ENCODE peak calls at places on chromosomes 11 and 22, in five cellular contexts. One of them, this sample, is unnamed.

GRCh38 chr11:6206456-6207180 is 1.3 kb downstream of the C11orf42 start:
- DNase-seq in K562: no peak
- DNase-seq in H1: no peak
- DNase-seq in HepG2: no peak
- DNase-seq in HCT116: no peak
- DNase-seq in this sample: no peak

GRCh38 chr11:119107538-119108150 is 500 bp downstream of the C2CD2L start:
- DNase-seq in H1: no peak
- DNase-seq in K562: peak
- DNase-seq in HCT116: no peak
- DNase-seq in HepG2: no peak
- DNase-seq in this sample: no peak

GRCh38 chr22:37896181-37896592 is 9.9 kb upstream of the MICALL1 start:
- DNase-seq in HepG2: peak
- DNase-seq in K562: no peak
- DNase-seq in H1: no peak
- DNase-seq in HCT116: no peak
- DNase-seq in this sample: no peak

GRCh38 chr11:63909621-63910506 is 7.1 kb downstream of the RCOR2 start:
- DNase-seq in HepG2: no peak
- DNase-seq in H1: no peak
- DNase-seq in K562: no peak
- DNase-seq in HCT116: no peak
- DNase-seq in this sample: no peak

GRCh38 chr11:12725863-12726666 is 51.8 kb downstream of the TEAD1 start:
- DNase-seq in HCT116: peak
- DNase-seq in HepG2: no peak
- DNase-seq in H1: no peak
- DNase-seq in K562: peak
- DNase-seq in this sample: no peak

GRCh38 chr11:95081412-95081811 is 8.2 kb upstream of the ENDOD1 start:
- DNase-seq in K562: no peak
- DNase-seq in HCT116: no peak
- DNase-seq in HepG2: no peak
- DNase-seq in H1: no peak
- DNase-seq in this sample: peak

GRCh38 chr11:5300246-5300645 is 1.5 kb downstream of the OR51B4 start:
- DNase-seq in HCT116: no peak
- DNase-seq in H1: no peak
- DNase-seq in K562: no peak
- DNase-seq in HepG2: no peak
- DNase-seq in this sample: no peak

GRCh38 chr11:120540744-120541143 is 29.2 kb downstream of the GRIK4 start:
- DNase-seq in HepG2: peak
- DNase-seq in H1: no peak
- DNase-seq in HCT116: no peak
- DNase-seq in K562: no peak
- DNase-seq in this sample: no peak

GRCh38 chr22:49933236-49933921 is 14.9 kb downstream of the CRELD2 start:
- DNase-seq in HepG2: no peak
- DNase-seq in H1: no peak
- DNase-seq in K562: no peak
- DNase-seq in HCT116: no peak
- DNase-seq in this sample: no peak

GRCh38 chr11:121236115-121237001 is 56.2 kb upstream of the SC5D start:
- DNase-seq in HCT116: no peak
- DNase-seq in H1: no peak
- DNase-seq in HepG2: no peak
- DNase-seq in K562: no peak
- DNase-seq in this sample: no peak

GRCh38 chr22:26942301-26942927 is 285.0 kb downstream of the MIAT start:
- DNase-seq in H1: no peak
- DNase-seq in K562: no peak
- DNase-seq in HepG2: no peak
- DNase-seq in HCT116: no peak
- DNase-seq in this sample: no peak

GRCh38 chr11:102868359-102868758 is 6.4 kb downstream of the MMP12 start:
- DNase-seq in HepG2: no peak
- DNase-seq in K562: no peak
- DNase-seq in H1: no peak
- DNase-seq in HCT116: no peak
- DNase-seq in this sample: no peak

GRCh38 chr11:73262851-73263495 is 9.2 kb upstream of the P2RY6 start:
- DNase-seq in H1: no peak
- DNase-seq in HCT116: no peak
- DNase-seq in K562: no peak
- DNase-seq in HepG2: no peak
- DNase-seq in this sample: no peak

GRCh38 chr11:62540804-62541671 is 5.6 kb downstream of the AHNAK start:
- DNase-seq in HCT116: no peak
- DNase-seq in H1: no peak
- DNase-seq in HepG2: no peak
- DNase-seq in K562: no peak
- DNase-seq in this sample: no peak

GRCh38 chr22:28410050-28410816 is 269.4 kb downstream of the TTC28 start:
- DNase-seq in HCT116: no peak
- DNase-seq in H1: no peak
- DNase-seq in HepG2: no peak
- DNase-seq in K562: no peak
- DNase-seq in this sample: no peak

GRCh38 chr22:48808038-48808960 is 1019.4 kb downstream of the BRD1 start:
- DNase-seq in HCT116: no peak
- DNase-seq in HepG2: no peak
- DNase-seq in H1: no peak
- DNase-seq in K562: no peak
- DNase-seq in this sample: no peak

GRCh38 chr11:130866831-130867230 is 49.4 kb downstream of the SNX19 start:
- DNase-seq in H1: no peak
- DNase-seq in K562: no peak
- DNase-seq in HCT116: no peak
- DNase-seq in HepG2: no peak
- DNase-seq in this sample: no peak

GRCh38 chr11:77003954-77004353 is 30.2 kb upstream of the B3GNT6 start:
- DNase-seq in HepG2: no peak
- DNase-seq in K562: no peak
- DNase-seq in HCT116: no peak
- DNase-seq in H1: no peak
- DNase-seq in this sample: no peak

GRCh38 chr22:48855593-48856307 is 971.9 kb downstream of the BRD1 start:
- DNase-seq in H1: no peak
- DNase-seq in HCT116: no peak
- DNase-seq in K562: no peak
- DNase-seq in HepG2: no peak
- DNase-seq in this sample: no peak

GRCh38 chr11:121553367-121553766 is 100.6 kb upstream of the SORL1-AS1 start:
- DNase-seq in HepG2: no peak
- DNase-seq in HCT116: no peak
- DNase-seq in H1: no peak
- DNase-seq in K562: no peak
- DNase-seq in this sample: no peak

GRCh38 chr11:61969838-61970452 is 2.5 kb upstream of the FTH1 start:
- DNase-seq in HCT116: no peak
- DNase-seq in K562: no peak
- DNase-seq in HepG2: no peak
- DNase-seq in H1: no peak
- DNase-seq in this sample: no peak

GRCh38 chr22:30649430-30650007 is 13.9 kb downstream of the SLC35E4 start:
- DNase-seq in K562: peak
- DNase-seq in HepG2: no peak
- DNase-seq in HCT116: peak
- DNase-seq in H1: no peak
- DNase-seq in this sample: no peak

GRCh38 chr22:48807155-48807554 is 1020.5 kb downstream of the BRD1 start:
- DNase-seq in HCT116: no peak
- DNase-seq in HepG2: no peak
- DNase-seq in H1: no peak
- DNase-seq in K562: no peak
- DNase-seq in this sample: no peak

GRCh38 chr11:116813781-116814471 is 9.2 kb downstream of the APOA4 start:
- DNase-seq in H1: no peak
- DNase-seq in HCT116: no peak
- DNase-seq in K562: no peak
- DNase-seq in HepG2: peak
- DNase-seq in this sample: no peak

GRCh38 chr11:93290061-93290460 is 40.5 kb upstream of the DEUP1 start:
- DNase-seq in H1: no peak
- DNase-seq in HepG2: no peak
- DNase-seq in HCT116: no peak
- DNase-seq in K562: no peak
- DNase-seq in this sample: no peak

GRCh38 chr11:110892741-110893285 is 180.6 kb upstream of the ARHGAP20 start:
- DNase-seq in HepG2: no peak
- DNase-seq in HCT116: no peak
- DNase-seq in H1: no peak
- DNase-seq in K562: no peak
- DNase-seq in this sample: no peak

GRCh38 chr22:45842141-45842831 is 134.7 kb downstream of the WNT7B start:
- DNase-seq in HepG2: no peak
- DNase-seq in H1: no peak
- DNase-seq in HCT116: no peak
- DNase-seq in K562: no peak
- DNase-seq in this sample: no peak
- TF ChIP-seq ZNF274 in HepG2: no peak
- TF ChIP-seq ZNF274 in H1: no peak
- TF ChIP-seq ZNF274 in HCT116: no peak
- TF ChIP-seq ZNF274 in K562: no peak
- TF ChIP-seq ZNF274 in this sample: no peak

DNA sequence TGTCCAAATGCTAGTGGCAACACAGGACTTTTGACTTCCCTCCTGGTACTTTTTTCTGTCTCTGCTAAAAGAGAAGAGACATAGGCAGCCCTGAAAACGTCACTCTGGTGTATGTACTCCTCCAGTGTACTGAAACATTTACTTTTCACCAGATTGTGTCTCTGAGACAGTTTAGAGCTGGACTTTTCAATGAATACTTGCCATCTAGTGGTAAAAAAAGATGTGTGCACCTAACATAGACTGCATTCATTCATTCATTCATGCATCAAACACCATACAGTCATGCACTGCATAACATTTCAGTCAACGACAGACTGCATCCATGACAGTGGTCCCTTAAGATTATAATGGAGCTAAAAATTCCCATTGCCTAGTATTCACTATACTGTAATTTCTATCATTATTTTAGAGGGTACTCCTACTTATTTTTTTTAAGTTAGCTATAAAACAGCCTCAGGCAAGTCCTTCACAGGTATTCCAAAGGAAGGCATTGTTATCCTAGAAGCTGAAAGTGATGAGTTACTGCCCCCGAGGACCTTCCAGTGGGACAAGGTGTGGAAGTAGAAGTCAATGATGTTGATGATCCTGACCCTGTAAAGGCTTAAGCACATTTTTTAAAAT is 186.2 kb downstream of the SPON1 start:
- DNase-seq in H1: no peak
- DNase-seq in K562: no peak
- DNase-seq in HCT116: peak
- DNase-seq in HepG2: peak
- DNase-seq in this sample: no peak
- TF ChIP-seq YY1 in H1: no peak
- TF ChIP-seq YY1 in K562: no peak
- TF ChIP-seq YY1 in HCT116: no peak
- TF ChIP-seq YY1 in HepG2: no peak
- TF ChIP-seq YY1 in this sample: no peak

DNA sequence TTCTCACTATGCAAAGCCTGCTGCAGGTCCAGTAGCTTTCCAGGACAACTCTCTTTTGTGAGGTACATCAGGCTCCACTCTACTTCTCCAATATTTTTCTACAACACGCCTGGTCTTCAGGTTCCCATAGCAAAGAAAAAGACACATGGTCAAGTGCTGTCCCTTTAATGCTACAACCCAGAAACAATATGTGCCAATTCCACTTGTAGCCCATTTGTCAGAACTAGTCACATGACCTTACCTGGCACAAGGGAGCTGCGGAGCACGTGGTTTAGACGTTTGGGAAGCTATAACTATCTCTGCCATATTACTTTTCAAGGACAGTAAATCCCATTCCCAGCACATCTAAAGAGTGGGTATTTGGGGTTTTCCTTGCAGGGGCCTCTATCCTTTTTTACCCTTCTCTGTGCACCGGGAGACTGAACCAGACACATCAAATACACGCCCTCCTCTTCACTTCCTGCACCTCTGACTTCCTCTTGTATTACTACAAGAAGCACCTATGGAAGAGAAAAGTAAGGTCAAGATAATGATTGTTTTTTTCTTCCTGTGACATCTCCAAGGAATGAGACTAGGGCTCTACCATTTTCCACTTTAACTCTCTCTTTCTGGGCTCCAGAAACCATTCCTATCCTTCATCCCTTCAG is 237.6 kb downstream of the ETS1 start:
- DNase-seq in K562: no peak
- DNase-seq in H1: no peak
- DNase-seq in HepG2: no peak
- DNase-seq in HCT116: no peak
- DNase-seq in this sample: no peak
- TF ChIP-seq ZNF274 in K562: no peak
- TF ChIP-seq ZNF274 in H1: no peak
- TF ChIP-seq ZNF274 in HepG2: no peak
- TF ChIP-seq ZNF274 in HCT116: no peak
- TF ChIP-seq ZNF274 in this sample: no peak

GRCh38 chr11:10478066-10478465 is 23.0 kb downstream of the AMPD3 start:
- DNase-seq in HCT116: no peak
- DNase-seq in HepG2: no peak
- DNase-seq in H1: no peak
- DNase-seq in K562: no peak
- DNase-seq in this sample: no peak
- TF ChIP-seq YY1 in HCT116: no peak
- TF ChIP-seq YY1 in HepG2: no peak
- TF ChIP-seq YY1 in H1: no peak
- TF ChIP-seq YY1 in K562: no peak
- TF ChIP-seq YY1 in this sample: no peak

DNA sequence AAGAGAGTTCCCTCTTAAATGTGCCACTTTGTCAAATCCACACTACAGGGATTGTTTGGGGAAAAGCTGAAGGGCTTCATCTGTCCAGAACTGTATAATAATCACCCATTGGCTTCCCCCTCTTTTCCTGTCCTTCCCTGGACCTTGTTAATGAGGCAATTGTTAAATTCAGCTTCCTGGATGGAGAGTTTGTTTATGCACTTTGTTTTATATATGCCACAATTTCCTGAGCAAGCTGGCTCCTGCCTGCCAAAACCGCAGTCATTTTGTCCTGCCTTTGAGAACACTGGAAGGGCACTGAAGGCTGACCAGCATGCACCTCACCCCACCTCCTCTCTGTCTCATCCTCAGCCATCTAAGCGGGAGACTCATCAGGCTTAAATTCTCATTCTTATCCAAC is 86.2 kb downstream of the MSANTD4 start:
- DNase-seq in H1: no peak
- DNase-seq in HepG2: no peak
- DNase-seq in HCT116: peak
- DNase-seq in K562: no peak
- DNase-seq in this sample: no peak
- TF ChIP-seq ZNF274 in H1: no peak
- TF ChIP-seq ZNF274 in HepG2: no peak
- TF ChIP-seq ZNF274 in HCT116: no peak
- TF ChIP-seq ZNF274 in K562: no peak
- TF ChIP-seq ZNF274 in this sample: no peak

This sample was measured in NT2/D1.